ENCODE peak calls at places on chromosome 5, in five cellular contexts. F is heart left ventricle; E is CD4-positive, alpha-beta T cell; L is activated CD4-positive, alpha-beta T cell treated with anti-CD3 and anti-CD28 coated beads for 36 hours; N is activated T-cell treated with anti-CD3 and anti-CD28 coated beads, Interleukin-2, amount 50 U/mL, for 72 hours. B is an unnamed sample.

GRCh38 chr5:1229822-1230221 is 4.6 kb downstream of the SLC6A18 start:
- ATAC-seq in F (no peak), L (no peak), E (no peak), N (no peak), B (no peak)

GRCh38 chr5:178177569-178177968 is 9.6 kb downstream of the GMCL2 start:
- ATAC-seq in E (no peak), F (no peak), N (no peak), L (no peak), B (no peak)

GRCh38 chr5:152642880-152643279 is 237.8 kb upstream of the NMUR2 start:
- ATAC-seq in F (no peak), N (no peak), L (no peak), E (no peak), B (no peak)

GRCh38 chr5:132258102-132259060 is 885 bp downstream of the PDLIM4 start:
- ATAC-seq in F (peak; percentile 23), E (no peak), N (no peak), L (no peak), B (no peak)

GRCh38 chr5:151047814-151048425 is 27.5 kb downstream of the GPX3 start:
- ATAC-seq in E (peak; percentile 86), F (peak; percentile 85), N (peak; percentile 65), L (peak; percentile 76), B (peak; percentile 66)

GRCh38 chr5:63011158-63011557 is 432.5 kb downstream of the LRRC70 start:
- ATAC-seq in F (no peak), N (no peak), E (no peak), L (no peak), B (no peak)

GRCh38 chr5:152274206-152274605 is 130.9 kb downstream of the NMUR2 start:
- ATAC-seq in F (peak; percentile 73), L (no peak), E (no peak), N (no peak), B (no peak)

GRCh38 chr5:42555010-42555409 is 131.8 kb downstream of the GHR start:
- ATAC-seq in N (no peak), F (no peak), L (no peak), E (no peak), B (no peak)

GRCh38 chr5:112372543-112372942 is 46.5 kb downstream of the EPB41L4A start:
- ATAC-seq in E (no peak), L (no peak), N (no peak), F (no peak), B (no peak)

GRCh38 chr5:137114529-137114928 is 384.6 kb downstream of the SPOCK1 start:
- ATAC-seq in F (peak; percentile 78), N (no peak), L (no peak), E (no peak), B (no peak)

GRCh38 chr5:132005591-132005990 is 5.9 kb downstream of the ACSL6 start:
- ATAC-seq in N (no peak), E (no peak), F (no peak), L (no peak), B (no peak)

GRCh38 chr5:61055434-61056006 is 106.7 kb downstream of the SMIM15 start:
- ATAC-seq in F (no peak), L (peak; percentile 49), E (peak; percentile 55), N (no peak), B (no peak)

GRCh38 chr5:172926796-172927195 is 32.4 kb upstream of the RPL26L1 start:
- ATAC-seq in L (no peak), N (no peak), E (no peak), F (no peak), B (no peak)

GRCh38 chr5:37837101-37838032 is 2.5 kb downstream of the GDNF start:
- ATAC-seq in L (peak; percentile 69), E (no peak), N (peak; percentile 76), F (peak; percentile 80), B (peak; percentile 66)

B was measured in activated T-helper 17 cell treated with anti-CD3 and anti-CD28 coated beads, Interleukin-2, amount 50 U/mL, for 72 hours.